ENCODE peak calls at places on chromosomes 12 and 14, in eight cellular contexts. I is GM12892; Z is stimulated activated CD8-positive, alpha-beta memory T cell treated with anti-CD3 and anti-CD28 coated beads, Interleukin-4, amount 100 ng/mL, for 4 hours; P is neural crest cell; E is HT1080; N is uterus; B is putamen; D is stimulated activated CD4-positive, alpha-beta T cell treated with anti-CD3 and anti-CD28 coated beads, TNF-alpha, amount 100 ng/mL, for 24 hours. U is an unnamed sample.

GRCh38 chr12:20350495-20350894 is 17.8 kb upstream of the PDE3A start:
- DNase-seq in I (no peak), E (peak; percentile 89), P (no peak), N (no peak), Z (no peak), B (no peak), D (no peak), U (peak; percentile 12)

GRCh38 chr12:66663605-66664004 is 15.3 kb downstream of the GRIP1 start:
- DNase-seq in I (no peak), B (no peak), Z (no peak), E (no peak), D (no peak), N (no peak), P (no peak), U (no peak)

GRCh38 chr12:1630081-1630826 is 1.2 kb downstream of the WNT5B start:
- DNase-seq in P (peak; percentile 15), E (no peak), Z (no peak), D (peak; percentile 14), N (peak; percentile 31), I (peak; percentile 34), B (no peak), U (no peak)

GRCh38 chr12:121217761-121218160 is 7.8 kb downstream of the P2RX4 start:
- DNase-seq in I (no peak), E (no peak), B (no peak), Z (no peak), D (no peak), N (no peak), P (no peak), U (no peak)

GRCh38 chr14:56216631-56217379 is 98.6 kb downstream of the PELI2 start:
- DNase-seq in I (no peak), D (no peak), P (no peak), B (peak; percentile 66), Z (no peak), E (no peak), N (peak; percentile 29), U (no peak)

GRCh38 chr12:73301530-73301929 is 1029.4 kb downstream of the TRHDE start:
- DNase-seq in Z (no peak), B (no peak), E (no peak), I (no peak), P (no peak), D (no peak), N (no peak), U (no peak)

GRCh38 chr12:54016478-54016964 is 7.7 kb downstream of the HOXC8 start:
- DNase-seq in D (no peak), P (no peak), B (no peak), E (peak; percentile 78), I (no peak), Z (no peak), N (peak; percentile 63), U (peak; percentile 89)

GRCh38 chr14:74571901-74572828 is 39.9 kb downstream of the LTBP2 start:
- DNase-seq in D (peak; percentile 12), E (peak; percentile 99), P (peak; percentile 46), Z (no peak), I (no peak), N (peak; percentile 55), B (no peak), U (peak; percentile 93)

GRCh38 chr12:130029151-130029550 is 125.3 kb upstream of the TMEM132D start:
- DNase-seq in D (no peak), P (no peak), I (no peak), E (no peak), B (no peak), Z (no peak), N (no peak), U (no peak)

GRCh38 chr14:34970665-34971064 is 12.1 kb upstream of the SRP54 start:
- DNase-seq in E (no peak), Z (no peak), D (no peak), P (no peak), I (no peak), B (no peak), N (no peak), U (no peak)

GRCh38 chr12:1906579-1906978 is 11.9 kb downstream of the CACNA2D4 start:
- DNase-seq in N (peak; percentile 1), B (no peak), I (no peak), E (no peak), D (no peak), Z (no peak), P (no peak), U (no peak)

GRCh38 chr14:55277972-55278740 is 6.9 kb downstream of the FBXO34 start:
- DNase-seq in B (no peak), I (peak; percentile 30), Z (no peak), D (no peak), E (no peak), N (no peak), P (no peak), U (no peak)

GRCh38 chr12:120583478-120584030 is 2.4 kb upstream of the POP5 start:
- DNase-seq in P (peak; percentile 80), D (peak; percentile 80), N (peak; percentile 71), I (peak; percentile 53), Z (peak; percentile 81), B (peak; percentile 73), E (peak; percentile 68), U (peak; percentile 36)

GRCh38 chr14:55270832-55271571 is at the start of gene FBXO34:
- DNase-seq in B (peak; percentile 97), I (peak; percentile 80), D (peak; percentile 99), N (peak; percentile 99), Z (peak; percentile 99), E (peak; percentile 94), P (peak; percentile 100), U (peak; percentile 93)

GRCh38 chr14:71169028-71169427 is 261.8 kb downstream of the PCNX1 start:
- DNase-seq in N (no peak), I (no peak), Z (no peak), P (no peak), D (no peak), E (no peak), B (no peak), U (no peak)

GRCh38 chr14:71387753-71388152 is 480.5 kb downstream of the PCNX1 start:
- DNase-seq in B (no peak), N (no peak), I (no peak), P (no peak), Z (no peak), D (no peak), E (no peak), U (no peak)